ENCODE peak calls at places on chromosomes 7 and 10, in eight cellular contexts. B is HepG2, S is endodermal cell, D is HCT116, Y is left ventricle myocardium inferior, I is AG09309, K is dorsolateral prefrontal cortex, A is mammary epithelial cell. G is an unnamed sample.

GRCh38 chr10:78272329-78272728 is 238.7 kb downstream of the RPS24 start:
- DNase-seq in I (no peak), B (no peak), Y (no peak), A (no peak), D (no peak), S (no peak), K (no peak), G (no peak)

GRCh38 chr7:40827217-40828085 is 692.6 kb downstream of the SUGCT start:
- DNase-seq in S (no peak), B (no peak), A (peak; percentile 76), K (no peak), I (peak; percentile 77), Y (no peak), D (no peak), G (no peak)

GRCh38 chr10:79927111-79927828 is 21.6 kb downstream of the SFTPD start:
- DNase-seq in S (peak; percentile 24), D (no peak), B (peak; percentile 74), I (no peak), A (no peak), Y (peak; percentile 37), K (peak; percentile 31), G (no peak)

GRCh38 chr7:130804156-130804708 is 70.2 kb upstream of the KLF14 start:
- DNase-seq in K (no peak), I (no peak), D (no peak), A (no peak), Y (no peak), B (no peak), S (no peak), G (no peak)

GRCh38 chr10:70776455-70777005 is 8.6 kb downstream of the TBATA start:
- DNase-seq in Y (no peak), A (no peak), S (peak; percentile 32), B (no peak), K (no peak), D (no peak), I (no peak), G (no peak)

GRCh38 chr7:34396437-34397064 is 261.5 kb upstream of the NPSR1 start:
- DNase-seq in K (no peak), I (no peak), D (no peak), B (no peak), Y (no peak), S (no peak), A (no peak), G (no peak)

GRCh38 chr10:22875584-22875983 is 52.3 kb upstream of the ARMC3 start:
- DNase-seq in D (no peak), Y (no peak), B (no peak), A (no peak), K (no peak), I (no peak), S (no peak), G (no peak)

GRCh38 chr7:152859781-152860191 is 100.2 kb downstream of the ACTR3B start:
- DNase-seq in B (peak; percentile 15), K (no peak), Y (no peak), D (peak; percentile 8), S (peak; percentile 81), I (no peak), A (no peak), G (no peak)

GRCh38 chr10:132589015-132589414 is 51.4 kb downstream of the INPP5A start:
- DNase-seq in S (no peak), I (no peak), K (no peak), D (no peak), A (no peak), B (no peak), Y (no peak), G (no peak)

GRCh38 chr10:128263891-128264688 is 137.9 kb upstream of the MKI67 start:
- DNase-seq in A (peak; percentile 16), K (peak; percentile 92), Y (peak; percentile 56), B (peak; percentile 23), S (peak; percentile 90), I (peak; percentile 1), D (peak; percentile 58), G (peak; percentile 15)

GRCh38 chr7:120927454-120928103 is 23.0 kb upstream of the ING3 start:
- DNase-seq in B (no peak), K (no peak), A (no peak), Y (no peak), S (no peak), D (no peak), I (no peak), G (no peak)

GRCh38 chr7:75617634-75618234 is 121.0 kb downstream of the HIP1 start:
- DNase-seq in S (no peak), D (no peak), K (peak; percentile 64), A (no peak), B (peak; percentile 50), I (peak; percentile 43), Y (peak; percentile 62), G (no peak)

GRCh38 chr7:157514306-157514705 is 177.5 kb downstream of the DNAJB6 start:
- DNase-seq in B (no peak), I (no peak), D (no peak), Y (no peak), K (no peak), A (no peak), S (no peak), G (no peak)

GRCh38 chr7:140055833-140056232 is 6.9 kb downstream of the PARP12 start:
- DNase-seq in A (no peak), S (no peak), I (no peak), K (no peak), Y (no peak), B (no peak), D (no peak), G (no peak)

GRCh38 chr7:92987095-92987494 is 130.7 kb downstream of the SAMD9 start:
- DNase-seq in D (no peak), Y (no peak), I (peak; percentile 42), A (no peak), K (no peak), S (no peak), B (no peak), G (peak; percentile 78)

GRCh38 chr10:70656489-70656888 is 15.8 kb upstream of the ADAMTS14 start:
- DNase-seq in A (peak; percentile 99), B (no peak), Y (no peak), D (no peak), S (no peak), K (no peak), I (peak; percentile 95), G (peak; percentile 98)

GRCh38 chr10:124461642-124462347 is at the start of gene LHPP:
- DNase-seq in Y (peak; percentile 86), D (peak; percentile 69), I (peak; percentile 16), B (peak; percentile 54), S (peak; percentile 93), K (peak; percentile 80), A (peak; percentile 83), G (peak; percentile 18)

GRCh38 chr10:102157224-102157623 is 5.0 kb downstream of the NOLC1 start:
- DNase-seq in K (no peak), S (no peak), I (no peak), D (no peak), A (no peak), Y (no peak), B (no peak), G (no peak)

GRCh38 chr10:74821501-74821900 is 4.9 kb upstream of the KAT6B start:
- DNase-seq in B (no peak), K (no peak), I (no peak), Y (no peak), S (no peak), D (no peak), A (no peak), G (no peak)

GRCh38 chr10:119815671-119816070 is 57.0 kb downstream of the MCMBP start:
- DNase-seq in D (no peak), K (no peak), I (no peak), Y (no peak), S (no peak), A (no peak), B (no peak), G (no peak)

GRCh38 chr10:119812684-119813083 is 60.0 kb downstream of the MCMBP start:
- DNase-seq in B (no peak), D (no peak), S (no peak), A (no peak), K (no peak), Y (no peak), I (no peak), G (no peak)

GRCh38 chr10:119821172-119821571 is 51.5 kb downstream of the MCMBP start:
- DNase-seq in S (no peak), Y (no peak), D (no peak), B (no peak), A (no peak), K (no peak), I (no peak), G (no peak)

GRCh38 chr10:119818889-119819270 is 53.8 kb downstream of the MCMBP start:
- DNase-seq in S (no peak), A (no peak), B (no peak), K (peak; percentile 31), I (no peak), D (no peak), Y (no peak), G (no peak)

GRCh38 chr10:119817991-119818888 is 54.4 kb downstream of the MCMBP start:
- DNase-seq in K (peak; percentile 72), A (no peak), S (peak; percentile 100), D (no peak), Y (peak; percentile 52), B (no peak), I (no peak), G (no peak)
- TF ChIP-seq CTCF in K (peak; percentile 3), A (no peak), S (peak; percentile 77), D (no peak), Y (no peak), B (no peak), I (peak; percentile 6), G (peak; percentile 13)

GRCh38 chr10:110077436-110078120 is 69.8 kb downstream of the ADD3 start:
- DNase-seq in B (peak; percentile 81), Y (no peak), K (peak; percentile 77), A (peak; percentile 52), D (no peak), I (no peak), S (no peak), G (no peak)
- H3K4me3 ChIP-seq in B (peak overlapping the region; percentile 36), Y (peak overlapping the region; percentile 51), K (peak overlapping the region; percentile 10), A (peak overlapping the region; percentile 33), D (no peak overlapping the region), I (no peak overlapping the region), S (no peak overlapping the region), G (no peak overlapping the region)

DNA sequence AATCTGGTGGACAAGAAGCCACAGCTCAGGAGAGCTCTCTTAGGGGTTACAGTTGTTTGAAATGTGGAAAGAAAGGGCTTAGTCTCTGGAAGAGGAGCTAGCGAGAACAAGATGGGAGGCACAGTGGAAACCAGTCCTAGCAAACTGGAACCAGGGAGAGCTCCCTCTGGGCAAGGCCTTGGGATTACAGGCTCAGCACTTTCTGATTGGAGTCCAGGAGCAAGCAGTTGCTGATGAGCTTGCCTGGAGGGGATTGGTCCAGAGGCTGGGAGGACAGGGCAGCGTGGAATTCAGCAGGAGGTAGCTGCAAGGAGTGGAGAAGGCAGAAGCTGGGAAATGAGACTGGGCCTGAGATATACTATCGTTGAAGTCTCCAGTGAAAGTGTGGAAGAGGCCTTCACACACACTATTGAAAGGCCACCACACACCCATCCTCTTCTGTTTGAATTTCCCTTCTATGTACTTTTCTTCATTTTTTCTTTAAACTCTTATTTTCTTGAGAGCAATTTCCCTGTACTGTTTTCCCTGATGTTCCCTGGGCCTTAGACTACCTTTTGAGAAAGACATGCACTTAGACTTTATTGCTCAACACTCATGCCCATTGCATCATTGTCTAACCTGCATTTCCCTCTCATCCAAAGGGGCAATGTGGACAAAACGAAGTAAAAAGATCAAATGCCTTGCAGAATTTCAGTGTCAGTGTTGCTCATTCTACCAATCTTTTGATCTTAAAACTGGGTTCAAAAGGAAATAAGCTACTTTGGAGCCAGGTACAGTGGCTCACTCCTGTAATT is 57.8 kb upstream of the LANCL2 start:
- DNase-seq in K (no peak), I (no peak), D (peak; percentile 3), Y (no peak), B (no peak), S (peak; percentile 81), A (no peak), G (no peak)
- TF ChIP-seq CTCF in K (no peak), I (peak; percentile 18), D (no peak), Y (no peak), B (no peak), S (peak; percentile 60), A (no peak), G (no peak)

GRCh38 chr10:21515581-21516269 is 9.8 kb downstream of the SKIDA1 start:
- DNase-seq in B (no peak), S (no peak), K (no peak), I (no peak), A (no peak), Y (no peak), D (no peak), G (no peak)
- H3K4me3 ChIP-seq in B (peak overlapping the region; percentile 91), S (peak overlapping the region; percentile 92), K (peak overlapping the region; percentile 65), I (peak overlapping the region; percentile 68), A (peak overlapping the region; percentile 44), Y (peak overlapping the region; percentile 75), D (peak overlapping the region; percentile 63), G (peak overlapping the region; percentile 57)

G was measured in astrocyte of the cerebellum.